ENCODE peak calls at places on chromosome 21, in five cellular contexts. W is T-helper 9 cell; G is SHP77; U is fibroblast of mammary gland; S is activated naive CD4-positive, alpha-beta T cell treated with anti-CD3 and anti-CD28 coated beads, Interleukin-2, amount 10 ng/mL, durations not matched to agents 7 days and 5 days. X is an unnamed sample.

GRCh38 chr21:35814858-35815619 is 245.3 kb downstream of the SETD4 start:
- DNase-seq in W (no peak), G (no peak), U (no peak), S (no peak), X (no peak)

GRCh38 chr21:39085843-39086415 is 97.3 kb downstream of the PSMG1 start:
- DNase-seq in W (no peak), G (no peak), U (no peak), S (no peak), X (no peak)

GRCh38 chr21:25557170-25557569 is 50.1 kb downstream of the MRPL39 start:
- DNase-seq in W (no peak), G (no peak), U (peak), S (no peak), X (no peak)

GRCh38 chr21:35770101-35770945 is 290.0 kb downstream of the SETD4 start:
- DNase-seq in W (no peak), G (no peak), U (no peak), S (no peak), X (no peak)

GRCh38 chr21:15495965-15496364 is 233.8 kb upstream of the USP25 start:
- DNase-seq in W (no peak), G (no peak), U (peak), S (no peak), X (no peak)

GRCh38 chr21:45157932-45158331 is 83.6 kb downstream of the ADARB1 start:
- DNase-seq in W (no peak), G (no peak), U (no peak), S (no peak), X (no peak)

GRCh38 chr21:29130234-29130993 is at the start of gene MAP3K7CL:
- DNase-seq in W (no peak), G (no peak), U (peak), S (no peak), X (no peak)

GRCh38 chr21:17495680-17496079 is 17.2 kb upstream of the CXADR start:
- DNase-seq in W (no peak), G (no peak), U (peak), S (no peak), X (no peak)

GRCh38 chr21:40845621-40846020 is 1.3 kb downstream of the DSCAM start:
- DNase-seq in W (no peak), G (no peak), U (no peak), S (no peak), X (no peak)

GRCh38 chr21:16837319-16837718 is 675.5 kb upstream of the CXADR start:
- DNase-seq in W (no peak), G (no peak), U (peak), S (no peak), X (no peak)